ENCODE peak calls at places on chromosomes 1 and 21, in seven cellular contexts. C, R, V, A, I, S and K are unnamed samples.

GRCh38 chr21:45416619-45417018 is 11.7 kb downstream of the COL18A1 start:
- DNase-seq in C (no peak), R (no peak), V (no peak), A (no peak), I (no peak), S (no peak), K (no peak)

GRCh38 chr1:218664385-218665170 is 319.4 kb downstream of the TGFB2 start:
- DNase-seq in C (no peak), R (no peak), V (no peak), A (no peak), I (no peak), S (no peak), K (no peak)

GRCh38 chr21:42701706-42702456 is 48.5 kb downstream of the PDE9A start:
- DNase-seq in C (no peak), R (no peak), V (no peak), A (no peak), I (no peak), S (no peak), K (no peak)

GRCh38 chr1:184972281-184973055 is 1.8 kb downstream of the NIBAN1 start:
- DNase-seq in C (no peak), R (no peak), V (no peak), A (no peak), I (no peak), S (peak), K (no peak)

GRCh38 chr1:91883470-91883869 is 2.5 kb downstream of the TGFBR3 start:
- DNase-seq in C (no peak), R (no peak), V (no peak), A (no peak), I (no peak), S (peak), K (no peak)

GRCh38 chr1:226474443-226475111 is 66.7 kb upstream of the PARP1 start:
- DNase-seq in C (no peak), R (no peak), V (no peak), A (no peak), I (no peak), S (no peak), K (no peak)

GRCh38 chr1:217747156-217747769 is 116.1 kb downstream of the SPATA17 start:
- DNase-seq in C (no peak), R (peak), V (no peak), A (no peak), I (no peak), S (peak), K (peak)

GRCh38 chr1:69321311-69321710 is 246.4 kb upstream of the LRRC7 start:
- DNase-seq in C (no peak), R (no peak), V (no peak), A (no peak), I (no peak), S (no peak), K (no peak)

GRCh38 chr1:23209765-23210164 is 7.5 kb downstream of the HTR1D start:
- DNase-seq in C (no peak), R (no peak), V (no peak), A (no peak), I (no peak), S (no peak), K (no peak)

GRCh38 chr1:184843732-184844495 is 89.3 kb upstream of the EDEM3 start:
- DNase-seq in C (no peak), R (no peak), V (no peak), A (no peak), I (no peak), S (no peak), K (no peak)

GRCh38 chr1:186139706-186140105 is 235.3 kb downstream of the TPR start:
- DNase-seq in C (no peak), R (no peak), V (peak), A (no peak), I (no peak), S (peak), K (no peak)

GRCh38 chr1:67832737-67833594 is at the start of gene GNG12:
- DNase-seq in C (peak), R (no peak), V (no peak), A (peak), I (peak), S (peak), K (no peak)

GRCh38 chr1:19381261-19381660 is 69.1 kb downstream of the SLC66A1 start:
- DNase-seq in C (no peak), R (no peak), V (no peak), A (no peak), I (no peak), S (no peak), K (no peak)

GRCh38 chr21:42187976-42188653 is 30.8 kb upstream of the ABCG1 start:
- DNase-seq in C (no peak), R (no peak), V (no peak), A (no peak), I (peak), S (peak), K (no peak)

GRCh38 chr1:238914346-238914745 is 472.0 kb upstream of the CHRM3 start:
- DNase-seq in C (no peak), R (no peak), V (no peak), A (no peak), I (no peak), S (no peak), K (no peak)

GRCh38 chr1:47643506-47644215 is 205.8 kb downstream of the FOXD2 start:
- DNase-seq in C (peak), R (no peak), V (no peak), A (no peak), I (no peak), S (no peak), K (no peak)

GRCh38 chr1:222443566-222443965 is 104.3 kb downstream of the HHIPL2 start:
- DNase-seq in C (no peak), R (no peak), V (no peak), A (no peak), I (no peak), S (no peak), K (no peak)

GRCh38 chr1:86441581-86441980 is 17.6 kb downstream of the CLCA2 start:
- DNase-seq in C (no peak), R (no peak), V (no peak), A (no peak), I (no peak), S (no peak), K (no peak)

GRCh38 chr1:81174052-81174451 is 626.7 kb upstream of the ADGRL2 start:
- DNase-seq in C (no peak), R (no peak), V (no peak), A (no peak), I (no peak), S (no peak), K (no peak)

GRCh38 chr1:207818971-207819451 is 67.2 kb downstream of the CD46 start:
- DNase-seq in C (no peak), R (no peak), V (no peak), A (no peak), I (no peak), S (peak), K (no peak)

DNA sequence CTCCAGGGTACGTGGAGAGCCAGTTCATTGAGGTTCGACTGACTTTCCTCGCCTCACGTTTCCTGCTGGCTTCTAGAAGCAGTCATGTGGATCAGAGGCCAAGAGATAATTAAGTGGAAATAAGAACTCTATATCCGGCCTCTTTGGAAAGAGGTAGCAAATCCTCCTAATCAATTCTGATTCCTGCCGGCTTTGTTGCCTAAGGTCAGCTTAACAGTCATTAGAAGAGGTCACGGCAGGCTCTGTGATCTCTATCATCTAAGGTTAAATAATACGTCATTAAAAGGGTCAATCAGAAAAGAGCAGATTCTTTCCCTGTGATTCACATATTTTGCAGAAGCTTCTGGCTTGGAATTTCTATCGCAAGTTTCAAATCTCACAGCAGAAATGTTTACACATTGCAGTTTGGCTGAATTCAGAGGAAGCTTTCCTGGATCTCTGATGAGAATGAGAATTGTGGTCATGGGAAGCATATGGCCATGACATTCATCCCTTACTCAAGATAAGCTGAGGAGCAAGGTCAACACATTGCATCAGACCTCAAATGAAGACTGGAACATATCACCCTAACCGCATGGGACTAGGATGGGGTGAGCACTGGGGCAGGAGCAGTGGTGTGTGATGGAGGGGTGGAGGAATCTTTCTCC is 189.4 kb downstream of the PBX1 start:
- DNase-seq in C (peak), R (no peak), V (peak), A (no peak), I (no peak), S (peak), K (peak)
- H3K4me3 ChIP-seq in C (no peak), R (no peak), V (no peak), A (no peak), I (no peak), S (no peak), K (no peak)

GRCh38 chr1:31715873-31716220 is 12.0 kb upstream of the COL16A1 start:
- DNase-seq in C (no peak), R (no peak), V (no peak), A (no peak), I (no peak), S (no peak), K (no peak)
- TF ChIP-seq CTCF in C (no peak), R (no peak), V (no peak), A (no peak), I (no peak), S (no peak), K (no peak)

DNA sequence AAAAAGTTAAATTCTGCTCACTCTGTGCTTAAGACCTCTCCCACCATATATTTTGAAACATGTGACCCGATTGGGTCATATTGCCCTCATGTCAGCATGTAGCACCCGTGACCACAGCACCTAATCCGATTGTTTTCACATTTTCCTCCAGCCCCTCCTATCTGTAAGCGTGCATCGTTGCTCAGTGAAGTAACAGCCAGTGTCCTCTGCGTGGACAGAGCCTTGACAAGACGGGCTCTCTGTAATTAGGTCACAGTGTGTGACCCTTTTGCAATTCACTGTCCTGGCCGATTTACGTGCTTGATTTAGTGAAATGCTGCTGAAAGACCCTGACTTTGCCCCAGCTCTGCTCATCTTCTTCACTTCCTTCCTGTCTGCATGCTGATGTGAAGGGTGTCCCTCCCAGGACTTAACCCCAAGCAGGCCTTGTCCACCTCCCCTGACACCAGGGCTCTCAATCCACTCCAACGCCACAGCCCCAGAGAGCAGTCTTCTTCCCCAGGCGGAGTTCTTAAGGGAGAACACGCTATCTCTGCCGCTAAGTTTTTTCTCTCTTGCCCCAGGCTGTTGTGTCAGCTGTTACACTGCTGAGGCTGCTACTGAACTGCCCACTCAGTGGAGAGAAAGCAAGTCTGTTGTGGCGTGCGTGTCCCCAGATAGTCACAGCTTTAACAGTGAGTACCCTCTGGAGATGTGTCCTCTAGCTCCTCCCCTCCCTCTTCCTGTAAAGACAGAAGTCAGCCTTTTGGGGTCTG is 19.4 kb downstream of the URB2 start:
- DNase-seq in C (no peak), R (no peak), V (no peak), A (no peak), I (no peak), S (no peak), K (no peak)
- H3K4me3 ChIP-seq in C (no peak), R (no peak), V (no peak), A (no peak), I (no peak), S (no peak), K (no peak)

DNA sequence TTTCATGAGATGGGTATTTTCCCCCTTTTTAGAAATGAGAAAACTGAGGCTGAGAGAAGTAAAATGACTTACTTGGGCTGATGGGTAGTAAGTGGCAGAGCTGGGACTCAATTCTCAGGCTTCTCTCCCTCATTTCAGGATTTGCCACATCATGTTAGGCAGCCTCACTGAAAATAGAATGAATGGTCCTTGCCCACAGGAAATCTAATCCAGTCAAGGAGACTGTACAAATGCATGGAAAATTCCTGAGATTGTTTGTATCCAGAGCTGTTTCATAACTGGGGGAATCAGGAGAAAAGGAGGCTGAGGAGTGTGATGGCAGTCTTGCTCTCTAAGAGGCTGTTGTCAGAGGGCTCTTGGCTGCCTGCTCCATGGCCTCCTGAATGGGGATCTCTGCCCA is 141.9 kb upstream of the TNR start:
- DNase-seq in C (no peak), R (no peak), V (peak), A (no peak), I (no peak), S (peak), K (no peak)
- TF ChIP-seq CTCF in C (no peak), R (no peak), V (no peak), A (no peak), I (no peak), S (no peak), K (no peak)

GRCh38 chr1:180982424-180982823 is 40.2 kb downstream of the STX6 start:
- DNase-seq in C (no peak), R (no peak), V (no peak), A (no peak), I (no peak), S (no peak), K (no peak)
- H3K4me3 ChIP-seq in C (no peak), R (no peak), V (no peak), A (no peak), I (no peak), S (no peak), K (no peak)

DNA sequence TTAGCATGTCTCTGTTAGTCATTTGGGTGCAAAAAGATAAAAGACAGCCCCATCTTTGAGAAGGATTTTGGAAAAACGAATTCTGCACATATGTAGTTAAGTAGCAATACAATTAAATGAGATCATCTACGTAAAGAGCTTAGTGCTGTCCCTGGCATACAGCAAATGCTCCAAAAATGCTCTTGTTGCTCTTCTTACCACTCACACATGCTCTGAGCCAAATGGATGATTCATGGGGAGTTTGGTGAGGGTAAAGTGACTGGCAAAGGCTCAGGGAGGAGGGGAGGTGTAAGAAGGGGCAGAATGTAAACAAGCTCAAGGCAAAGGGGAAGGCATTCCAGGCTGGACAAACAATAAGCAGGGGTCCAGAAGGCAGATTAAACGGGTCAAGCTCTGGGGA is 191.9 kb downstream of the AK5 start:
- DNase-seq in C (no peak), R (peak), V (peak), A (no peak), I (no peak), S (peak), K (peak)
- TF ChIP-seq CTCF in C (no peak), R (no peak), V (no peak), A (no peak), I (no peak), S (no peak), K (no peak)